ENCODE peak calls at places on chromosome 11, in five cellular contexts. S is transverse colon, X is suprapubic skin, Z is A549, Y is uterus. M is an unnamed sample.

GRCh38 chr11:69542314-69543168 is 61.1 kb downstream of the LINC01488 start:
- DNase-seq in S (no peak), X (peak; percentile 48), Z (no peak), Y (no peak), M (no peak)

GRCh38 chr11:118827118-118827517 is 36.2 kb upstream of the DDX6 start:
- DNase-seq in S (peak; percentile 62), X (no peak), Z (no peak), Y (no peak), M (no peak)

GRCh38 chr11:36748856-36749255 is 150.8 kb upstream of the RAG2 start:
- DNase-seq in S (no peak), X (no peak), Z (no peak), Y (no peak), M (no peak)

GRCh38 chr11:45794169-45794568 is 10.8 kb upstream of the SLC35C1 start:
- DNase-seq in S (no peak), X (no peak), Z (no peak), Y (no peak), M (no peak)

GRCh38 chr11:1005913-1006312 is 30.6 kb downstream of the MUC6 start:
- DNase-seq in S (no peak), X (no peak), Z (no peak), Y (peak; percentile 35), M (no peak)

GRCh38 chr11:103091441-103091809 is 535 bp downstream of the DCUN1D5 start:
- DNase-seq in S (peak; percentile 35), X (peak; percentile 71), Z (peak; percentile 11), Y (peak; percentile 15), M (peak; percentile 68)

GRCh38 chr11:84408946-84409411 is 1122.8 kb upstream of the CCDC90B start:
- DNase-seq in S (no peak), X (no peak), Z (no peak), Y (no peak), M (no peak)

GRCh38 chr11:34366522-34366921 is 8.7 kb upstream of the ABTB2 start:
- DNase-seq in S (peak; percentile 35), X (no peak), Z (no peak), Y (no peak), M (peak; percentile 74)

GRCh38 chr11:78773503-78773902 is 198.8 kb upstream of the NARS2 start:
- DNase-seq in S (no peak), X (no peak), Z (no peak), Y (no peak), M (no peak)

GRCh38 chr11:64918056-64918455 is 1.0 kb upstream of the ATG2A start:
- DNase-seq in S (no peak), X (no peak), Z (no peak), Y (no peak), M (peak; percentile 59)

GRCh38 chr11:98874050-98874449 is 146.7 kb upstream of the CNTN5 start:
- DNase-seq in S (no peak), X (no peak), Z (no peak), Y (no peak), M (no peak)

GRCh38 chr11:61860054-61860903 is 31.1 kb downstream of the FADS3 start:
- DNase-seq in S (peak; percentile 63), X (no peak), Z (no peak), Y (peak; percentile 82), M (no peak)

GRCh38 chr11:62324738-62325556 is 12.3 kb upstream of the ASRGL1 start:
- DNase-seq in S (peak; percentile 20), X (no peak), Z (peak; percentile 15), Y (no peak), M (peak; percentile 72)

GRCh38 chr11:19628018-19628417 is 84.6 kb upstream of the NAV2 start:
- DNase-seq in S (peak; percentile 47), X (peak; percentile 92), Z (no peak), Y (peak; percentile 46), M (no peak)

GRCh38 chr11:54558407-54558806 is 45.4 kb downstream of the OR4C46 start:
- DNase-seq in S (no peak), X (no peak), Z (no peak), Y (no peak), M (no peak)

GRCh38 chr11:133509924-133510697 is 22.2 kb downstream of the OPCML start:
- DNase-seq in S (no peak), X (no peak), Z (no peak), Y (no peak), M (no peak)

GRCh38 chr11:11400635-11401232 is 47.7 kb upstream of the CSNK2A3 start:
- DNase-seq in S (no peak), X (no peak), Z (no peak), Y (no peak), M (peak; percentile 79)

GRCh38 chr11:17846852-17847453 is 112.4 kb downstream of the KCNC1 start:
- DNase-seq in S (no peak), X (no peak), Z (no peak), Y (no peak), M (no peak)

GRCh38 chr11:121466063-121466794 is 13.5 kb upstream of the SORL1-AS1 start:
- DNase-seq in S (peak; percentile 95), X (peak; percentile 92), Z (peak; percentile 86), Y (peak; percentile 93), M (no peak)

GRCh38 chr11:14339356-14339755 is 19.6 kb downstream of the RRAS2 start:
- DNase-seq in S (no peak), X (no peak), Z (no peak), Y (no peak), M (no peak)

GRCh38 chr11:131749100-131749499 is 378.7 kb downstream of the NTM start:
- DNase-seq in S (no peak), X (no peak), Z (no peak), Y (no peak), M (no peak)

GRCh38 chr11:70489276-70489675 is 90.9 kb downstream of the CTTN start:
- DNase-seq in S (no peak), X (no peak), Z (no peak), Y (no peak), M (no peak)

GRCh38 chr11:27408231-27408630 is 45.2 kb upstream of the CCDC34 start:
- DNase-seq in S (no peak), X (no peak), Z (no peak), Y (no peak), M (no peak)

GRCh38 chr11:128664286-128664685 is 29.6 kb upstream of the FLI1 start:
- DNase-seq in S (no peak), X (no peak), Z (no peak), Y (no peak), M (no peak)

GRCh38 chr11:43976863-43977262 is 34.4 kb downstream of the C11orf96 start:
- DNase-seq in S (no peak), X (no peak), Z (no peak), Y (no peak), M (no peak)

GRCh38 chr11:113730887-113731726 is 25.0 kb upstream of the TMPRSS5 start:
- DNase-seq in S (peak; percentile 37), X (no peak), Z (peak; percentile 5), Y (no peak), M (peak; percentile 33)

GRCh38 chr11:70033711-70034070 is 44.4 kb upstream of the ANO1 start:
- DNase-seq in S (no peak), X (no peak), Z (no peak), Y (no peak), M (no peak)

GRCh38 chr11:78230161-78230877 is 41.6 kb downstream of the USP35 start:
- DNase-seq in S (no peak), X (peak; percentile 29), Z (no peak), Y (no peak), M (peak; percentile 80)

GRCh38 chr11:40987895-40988435 is 471.5 kb downstream of the LRRC4C start:
- DNase-seq in S (no peak), X (no peak), Z (no peak), Y (no peak), M (no peak)

GRCh38 chr11:115182282-115182952 is 321.8 kb downstream of the CADM1 start:
- DNase-seq in S (no peak), X (no peak), Z (no peak), Y (no peak), M (no peak)

GRCh38 chr11:93059074-93059957 is 89.9 kb downstream of the MTNR1B start:
- DNase-seq in S (no peak), X (no peak), Z (no peak), Y (no peak), M (no peak)

DNA sequence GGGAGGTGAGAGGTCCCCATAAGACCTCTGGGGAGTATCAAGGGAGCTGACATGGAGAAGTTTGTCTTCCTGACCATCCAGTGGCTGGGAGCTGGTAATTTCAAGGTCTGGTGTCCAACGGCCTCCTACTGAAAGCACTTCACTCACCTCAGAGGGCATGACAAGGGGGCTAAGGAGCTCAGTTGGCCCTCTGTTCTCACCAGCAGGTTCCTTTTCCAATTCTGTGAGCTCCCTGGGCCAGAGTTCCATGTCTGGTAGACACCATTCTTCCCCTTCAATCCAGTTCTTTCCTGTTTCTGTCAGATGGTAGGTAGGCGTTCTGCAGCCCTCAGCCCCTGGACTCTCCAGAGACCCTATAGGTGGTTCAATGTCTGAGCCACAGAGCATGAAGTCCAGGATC is 3.1 kb downstream of the SELENOH start:
- DNase-seq in S (no peak), X (no peak), Z (no peak), Y (no peak), M (no peak)
- TF ChIP-seq POLR2A in S (no peak), X (no peak), Z (no peak), Y (no peak), M (no peak)

GRCh38 chr11:57763568-57763967 is 2.0 kb downstream of the CTNND1 start:
- DNase-seq in S (no peak), X (no peak), Z (peak; percentile 76), Y (no peak), M (peak; percentile 33)

GRCh38 chr11:57764527-57764926 is 2.9 kb downstream of the CTNND1 start:
- DNase-seq in S (no peak), X (no peak), Z (no peak), Y (no peak), M (no peak)

GRCh38 chr11:57758174-57758573 is 3.4 kb upstream of the CTNND1 start:
- DNase-seq in S (no peak), X (no peak), Z (no peak), Y (no peak), M (no peak)

GRCh38 chr11:57762235-57762866 is 749 bp downstream of the CTNND1 start:
- DNase-seq in S (peak; percentile 47), X (no peak), Z (peak; percentile 31), Y (no peak), M (peak; percentile 46)

GRCh38 chr11:57761301-57762234 is at the start of gene CTNND1:
- DNase-seq in S (peak; percentile 91), X (peak; percentile 92), Z (peak; percentile 99), Y (peak; percentile 86), M (peak; percentile 89)
- TF ChIP-seq POLR2A in S (peak; percentile 98), X (no peak), Z (peak; percentile 36), Y (peak; percentile 89), M (peak; percentile 84)

GRCh38 chr11:2160736-2161259 is at the start of gene INS:
- DNase-seq in S (no peak), X (no peak), Z (no peak), Y (no peak), M (no peak)
- TF ChIP-seq POLR2A in S (no peak), X (no peak), Z (no peak), Y (no peak), M (no peak)

DNA sequence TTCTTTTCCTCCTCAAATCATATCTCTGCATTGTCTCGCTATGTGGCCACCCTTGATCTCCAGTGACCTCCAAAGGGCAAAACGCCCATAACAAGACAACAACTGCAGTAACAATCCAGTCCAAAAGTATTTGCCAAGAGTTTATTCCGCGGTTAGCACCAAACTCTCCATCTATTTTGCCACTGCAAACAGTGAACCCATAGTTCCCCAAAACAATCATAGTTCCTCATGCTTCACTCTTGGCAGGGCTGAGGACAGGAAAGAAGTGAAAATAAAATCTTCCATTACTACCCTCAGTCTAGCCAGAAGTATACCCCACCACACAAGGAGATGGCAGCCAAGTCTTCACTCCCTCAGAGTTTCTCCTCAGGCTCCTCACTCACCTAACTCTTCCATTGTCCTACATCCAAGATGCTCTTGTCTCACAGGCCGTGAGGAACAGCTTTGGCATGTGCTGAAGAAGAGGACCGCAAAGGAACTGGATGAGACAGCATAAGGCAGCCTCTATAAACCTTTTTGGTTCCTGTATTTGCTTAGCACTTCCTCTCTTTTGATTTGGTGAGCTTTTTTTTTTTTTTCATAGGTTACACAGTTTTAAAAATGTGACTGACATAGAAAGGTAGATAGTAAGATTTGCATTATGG is at the start of gene LPXN:
- DNase-seq in S (peak; percentile 48), X (no peak), Z (no peak), Y (no peak), M (no peak)
- TF ChIP-seq POLR2A in S (peak; percentile 53), X (no peak), Z (no peak), Y (no peak), M (no peak)

M was measured in erythroblast.